ENCODE peak calls at places on chromosomes 12 and 14, in four cellular contexts. S is astrocyte, A is mesenchymal stem cell, H is HCT116. L is an unnamed sample.

GRCh38 chr12:107635139-107635538 is 50.5 kb upstream of the PWP1 start:
- DNase-seq in S (peak; percentile 35), H (no peak), A (no peak), L (no peak)

GRCh38 chr14:68140111-68140741 is 320.6 kb downstream of the RAD51B start:
- DNase-seq in A (peak; percentile 98), H (peak; percentile 95), S (peak; percentile 100), L (no peak)

GRCh38 chr14:36584167-36584811 is 1.9 kb upstream of the NKX2-8 start:
- DNase-seq in S (no peak), H (no peak), A (no peak), L (no peak)

GRCh38 chr12:68675098-68675842 is 11.5 kb upstream of the NUP107 start:
- DNase-seq in S (peak; percentile 25), A (peak; percentile 16), H (no peak), L (peak; percentile 65)

GRCh38 chr12:104058796-104059195 is 5.5 kb upstream of the HCFC2 start:
- DNase-seq in A (no peak), S (no peak), H (no peak), L (no peak)

GRCh38 chr14:52068741-52069616 is at the start of gene NID2:
- DNase-seq in H (no peak), S (peak; percentile 84), A (peak; percentile 96), L (no peak)

GRCh38 chr12:76029982-76030377 is 1.6 kb downstream of the PHLDA1 start:
- DNase-seq in H (no peak), S (no peak), A (peak; percentile 54), L (no peak)

GRCh38 chr14:59422069-59422881 is 42.9 kb downstream of the GPR135 start:
- DNase-seq in H (no peak), A (no peak), S (no peak), L (no peak)

GRCh38 chr14:34190746-34191145 is 239.9 kb upstream of the EGLN3 start:
- DNase-seq in S (no peak), H (no peak), A (no peak), L (no peak)

GRCh38 chr12:57512665-57513064 is 7.6 kb downstream of the DDIT3 start:
- DNase-seq in H (no peak), A (no peak), S (no peak), L (no peak)

GRCh38 chr12:62794218-62794583 is 140.7 kb downstream of the PPM1H start:
- DNase-seq in S (no peak), H (no peak), A (no peak), L (no peak)
- H3K4me2 ChIP-seq in S (no peak overlapping the region), H (no peak overlapping the region), A (no peak overlapping the region), L (peak overlapping the region; percentile 7)

DNA sequence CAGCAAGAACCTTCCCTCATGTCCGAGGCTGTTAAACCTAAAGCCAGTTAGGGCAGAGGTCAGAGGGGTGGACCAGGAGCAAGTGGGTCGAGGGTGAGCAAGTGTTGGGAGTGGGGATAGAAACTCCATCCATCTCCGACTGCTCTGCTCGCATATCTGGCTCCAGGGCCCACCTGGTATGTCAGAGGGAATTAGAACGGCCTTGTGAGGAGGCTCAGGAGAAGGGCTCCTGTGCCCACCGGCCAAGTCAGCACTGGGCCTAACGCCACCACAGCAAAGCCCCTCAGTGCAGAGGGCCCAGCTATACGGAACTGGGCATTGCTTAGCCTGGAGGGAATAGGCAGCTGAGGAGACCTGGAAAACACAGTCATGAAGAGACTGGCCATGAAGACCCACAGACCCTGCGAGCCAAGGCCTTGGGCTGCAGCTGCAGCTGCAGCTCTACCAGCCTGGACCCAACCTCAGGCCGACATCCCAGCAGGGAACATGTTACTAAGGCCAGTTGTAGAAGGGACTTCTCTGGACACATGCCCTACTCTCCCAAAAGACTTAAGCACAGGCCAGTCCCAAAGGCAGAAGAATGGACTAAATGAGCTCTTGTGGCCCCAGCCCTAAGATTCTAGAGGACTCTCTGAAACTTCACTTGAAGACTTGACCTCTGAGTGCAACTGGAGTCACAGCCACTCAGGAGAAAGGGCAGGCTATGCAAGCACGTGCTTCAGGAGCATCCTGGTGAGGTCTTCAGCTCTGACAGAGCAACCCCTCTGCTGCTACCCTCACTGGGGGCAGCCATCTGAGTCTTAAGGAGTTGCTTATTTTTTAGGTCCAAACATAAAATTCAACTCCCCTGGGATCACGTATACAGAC is 34.1 kb downstream of the DAD1 start:
- DNase-seq in A (no peak), S (no peak), H (no peak), L (no peak)
- H3K4me1 ChIP-seq in A (peaks cover 38% of the 10 kb centered on the region), S (peaks cover 35% of the 10 kb centered on the region), H (peaks cover 20% of the 10 kb centered on the region), L (peaks cover 29% of the 10 kb centered on the region)

GRCh38 chr12:133192847-133193246 is 11.6 kb downstream of the ZNF268 start:
- DNase-seq in S (no peak), H (no peak), A (no peak), L (no peak)

DNA sequence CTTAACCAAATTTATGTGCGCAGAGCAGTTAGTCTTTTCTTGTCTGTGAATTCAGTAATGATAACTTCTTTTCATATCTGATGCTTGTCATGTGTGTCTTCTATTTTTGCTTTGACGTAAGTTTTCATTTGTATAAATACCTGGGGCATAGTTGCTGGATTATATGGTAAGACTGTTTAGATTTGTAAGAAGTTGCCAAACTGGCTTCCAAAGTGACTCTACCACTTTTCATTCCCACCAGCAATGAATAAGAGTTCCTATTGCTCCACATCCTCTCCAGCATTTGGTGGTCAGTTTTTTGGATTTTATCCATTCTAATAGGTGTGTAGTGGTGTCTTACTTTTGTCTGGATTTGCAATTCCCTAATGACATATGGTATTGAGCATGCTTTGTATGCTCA is 8.9 kb downstream of the ZNF268 start:
- DNase-seq in A (no peak), H (no peak), S (no peak), L (no peak)
- H3K9me3 ChIP-seq in A (peaks cover 100% of the 10 kb centered on the region), H (peaks cover 44% of the 10 kb centered on the region), S (peaks cover 65% of the 10 kb centered on the region), L (peaks cover 75% of the 10 kb centered on the region)

GRCh38 chr14:69561893-69562292 is 12.8 kb downstream of the CCDC177 start:
- DNase-seq in H (no peak), S (no peak), A (no peak), L (no peak)

GRCh38 chr14:69558774-69559173 is 15.9 kb downstream of the CCDC177 start:
- DNase-seq in A (no peak), H (no peak), S (no peak), L (no peak)

GRCh38 chr14:69560826-69561225 is 13.8 kb downstream of the CCDC177 start:
- DNase-seq in A (no peak), H (no peak), S (no peak), L (no peak)

GRCh38 chr14:69554500-69554899 is 20.2 kb downstream of the CCDC177 start:
- DNase-seq in H (no peak), S (no peak), A (no peak), L (no peak)

GRCh38 chr14:69559581-69560011 is 15.1 kb downstream of the CCDC177 start:
- DNase-seq in S (no peak), H (no peak), A (no peak), L (no peak)
- H3K4me2 ChIP-seq in S (no peak overlapping the region), H (no peak overlapping the region), A (no peak overlapping the region), L (no peak overlapping the region)

L was measured in DND-41.